ENCODE peak calls at places on chromosomes 4 and X, in four cellular contexts. One of them, this sample, is unnamed.

GRCh38 chrX:1118572-1119199 is 93.8 kb downstream of the CRLF2 start:
- DNase-seq in hepatocyte: no peak
- DNase-seq in T follicular helper cell: no peak
- DNase-seq in HL-60: no peak
- DNase-seq in this sample: no peak

GRCh38 chr4:11488657-11489448 is 60.2 kb upstream of the HS3ST1 start:
- DNase-seq in hepatocyte: no peak
- DNase-seq in T follicular helper cell: no peak
- DNase-seq in HL-60: no peak
- DNase-seq in this sample: peak; percentile 50

GRCh38 chrX:39613508-39613921 is 484.2 kb downstream of the BCOR start:
- DNase-seq in hepatocyte: peak; percentile 74
- DNase-seq in T follicular helper cell: no peak
- DNase-seq in HL-60: no peak
- DNase-seq in this sample: peak; percentile 87

GRCh38 chr4:105909699-105910340 is 14.5 kb downstream of the NPNT start:
- DNase-seq in hepatocyte: peak; percentile 71
- DNase-seq in T follicular helper cell: no peak
- DNase-seq in HL-60: no peak
- DNase-seq in this sample: peak; percentile 81

GRCh38 chr4:8710416-8710815 is 117.9 kb downstream of the CPZ start:
- DNase-seq in hepatocyte: no peak
- DNase-seq in T follicular helper cell: no peak
- DNase-seq in HL-60: no peak
- DNase-seq in this sample: no peak

GRCh38 chr4:127210877-127211276 is 421.9 kb upstream of the INTU start:
- DNase-seq in hepatocyte: no peak
- DNase-seq in T follicular helper cell: no peak
- DNase-seq in HL-60: no peak
- DNase-seq in this sample: no peak

GRCh38 chrX:1807301-1807731 is 192.5 kb downstream of the ASMT start:
- DNase-seq in hepatocyte: no peak
- DNase-seq in T follicular helper cell: no peak
- DNase-seq in HL-60: no peak
- DNase-seq in this sample: peak; percentile 12

GRCh38 chr4:6909970-6910339 is 329 bp downstream of the TBC1D14 start:
- DNase-seq in hepatocyte: peak; percentile 78
- DNase-seq in T follicular helper cell: peak; percentile 10
- DNase-seq in HL-60: no peak
- DNase-seq in this sample: peak; percentile 91

GRCh38 chrX:1151378-1152077 is 60.9 kb downstream of the CRLF2 start:
- DNase-seq in hepatocyte: no peak
- DNase-seq in T follicular helper cell: no peak
- DNase-seq in HL-60: no peak
- DNase-seq in this sample: no peak

GRCh38 chrX:131831185-131831520 is 191.9 kb upstream of the STK26 start:
- DNase-seq in hepatocyte: no peak
- DNase-seq in T follicular helper cell: no peak
- DNase-seq in HL-60: no peak
- DNase-seq in this sample: no peak

GRCh38 chrX:68829594-68830485 is 1.0 kb downstream of the EFNB1 start:
- DNase-seq in hepatocyte: peak; percentile 60
- DNase-seq in T follicular helper cell: no peak
- DNase-seq in HL-60: no peak
- DNase-seq in this sample: peak; percentile 52

GRCh38 chr4:16259531-16260246 is 33.4 kb upstream of the TAPT1 start:
- DNase-seq in hepatocyte: no peak
- DNase-seq in T follicular helper cell: no peak
- DNase-seq in HL-60: no peak
- DNase-seq in this sample: no peak

GRCh38 chrX:18885317-18886004 is 98.5 kb downstream of the PHKA2 start:
- DNase-seq in hepatocyte: peak; percentile 46
- DNase-seq in T follicular helper cell: no peak
- DNase-seq in HL-60: no peak
- DNase-seq in this sample: no peak

GRCh38 chrX:112931900-112932299 is 91.3 kb upstream of the AMOT start:
- DNase-seq in hepatocyte: no peak
- DNase-seq in T follicular helper cell: no peak
- DNase-seq in HL-60: no peak
- DNase-seq in this sample: no peak

GRCh38 chr4:158760866-158761265 is 8.0 kb upstream of the FNIP2 start:
- DNase-seq in hepatocyte: no peak
- DNase-seq in T follicular helper cell: no peak
- DNase-seq in HL-60: no peak
- DNase-seq in this sample: no peak

GRCh38 chrX:70554081-70554480 is 109.4 kb downstream of the DLG3 start:
- DNase-seq in hepatocyte: peak; percentile 6
- DNase-seq in T follicular helper cell: no peak
- DNase-seq in HL-60: no peak
- DNase-seq in this sample: peak; percentile 53

GRCh38 chr4:131426023-131426758 is 1722.9 kb upstream of the PCDH10 start:
- DNase-seq in hepatocyte: no peak
- DNase-seq in T follicular helper cell: no peak
- DNase-seq in HL-60: peak; percentile 8
- DNase-seq in this sample: no peak

GRCh38 chrX:21384178-21384577 is 10.0 kb downstream of the CNKSR2 start:
- DNase-seq in hepatocyte: no peak
- DNase-seq in T follicular helper cell: no peak
- DNase-seq in HL-60: no peak
- DNase-seq in this sample: no peak

GRCh38 chr4:170026253-170026991 is at the start of gene MFAP3L:
- DNase-seq in hepatocyte: peak; percentile 96
- DNase-seq in T follicular helper cell: peak; percentile 70
- DNase-seq in HL-60: peak; percentile 32
- DNase-seq in this sample: peak; percentile 95

GRCh38 chrX:136065044-136065671 is 79.9 kb downstream of the SLC9A6 start:
- DNase-seq in hepatocyte: no peak
- DNase-seq in T follicular helper cell: peak; percentile 13
- DNase-seq in HL-60: no peak
- DNase-seq in this sample: peak; percentile 71

GRCh38 chrX:15838017-15838416 is 16.6 kb downstream of the AP1S2 start:
- DNase-seq in hepatocyte: no peak
- DNase-seq in T follicular helper cell: no peak
- DNase-seq in HL-60: no peak
- DNase-seq in this sample: peak; percentile 5

This sample was measured in DMS53.